ENCODE peak calls at places on chromosome 21, in eight cellular contexts. One of them, this sample, is unnamed.

GRCh38 chr21:33059319-33059894 is 10.5 kb upstream of the OLIG1 start:
- DNase-seq in Caco-2: no peak
- DNase-seq in NCI-H187 treated with DMSO at 0.1 percent for 48 hours: no peak
- DNase-seq in NB4: peak; percentile 99
- DNase-seq in A549: no peak
- DNase-seq in naive thymus-derived CD8-positive, alpha-beta T cell: no peak
- DNase-seq in T-helper 2 cell: peak; percentile 77
- DNase-seq in non-pigmented ciliary epithelial cell: no peak
- DNase-seq in this sample: no peak

GRCh38 chr21:26061437-26061836 is 109.1 kb downstream of the APP start:
- DNase-seq in non-pigmented ciliary epithelial cell: no peak
- DNase-seq in NB4: no peak
- DNase-seq in T-helper 2 cell: no peak
- DNase-seq in Caco-2: no peak
- DNase-seq in naive thymus-derived CD8-positive, alpha-beta T cell: no peak
- DNase-seq in NCI-H187 treated with DMSO at 0.1 percent for 48 hours: no peak
- DNase-seq in A549: no peak
- DNase-seq in this sample: no peak

GRCh38 chr21:46599251-46599572 is 5.7 kb downstream of the S100B start:
- DNase-seq in naive thymus-derived CD8-positive, alpha-beta T cell: no peak
- DNase-seq in NCI-H187 treated with DMSO at 0.1 percent for 48 hours: no peak
- DNase-seq in A549: no peak
- DNase-seq in non-pigmented ciliary epithelial cell: peak; percentile 67
- DNase-seq in Caco-2: peak; percentile 13
- DNase-seq in T-helper 2 cell: no peak
- DNase-seq in NB4: no peak
- DNase-seq in this sample: peak; percentile 68

GRCh38 chr21:45177039-45177438 is 102.7 kb downstream of the ADARB1 start:
- DNase-seq in NB4: no peak
- DNase-seq in Caco-2: no peak
- DNase-seq in naive thymus-derived CD8-positive, alpha-beta T cell: no peak
- DNase-seq in non-pigmented ciliary epithelial cell: no peak
- DNase-seq in A549: no peak
- DNase-seq in NCI-H187 treated with DMSO at 0.1 percent for 48 hours: no peak
- DNase-seq in T-helper 2 cell: no peak
- DNase-seq in this sample: no peak

GRCh38 chr21:17925000-17925610 is 105.9 kb upstream of the C21orf91 start:
- DNase-seq in T-helper 2 cell: peak; percentile 59
- DNase-seq in Caco-2: peak; percentile 68
- DNase-seq in non-pigmented ciliary epithelial cell: peak; percentile 15
- DNase-seq in NB4: peak; percentile 61
- DNase-seq in naive thymus-derived CD8-positive, alpha-beta T cell: peak; percentile 27
- DNase-seq in NCI-H187 treated with DMSO at 0.1 percent for 48 hours: peak; percentile 44
- DNase-seq in A549: peak; percentile 1
- DNase-seq in this sample: no peak

GRCh38 chr21:34965200-34966174 is 83.6 kb downstream of the RUNX1 start:
- DNase-seq in NB4: no peak
- DNase-seq in naive thymus-derived CD8-positive, alpha-beta T cell: no peak
- DNase-seq in Caco-2: no peak
- DNase-seq in NCI-H187 treated with DMSO at 0.1 percent for 48 hours: no peak
- DNase-seq in non-pigmented ciliary epithelial cell: peak; percentile 54
- DNase-seq in T-helper 2 cell: no peak
- DNase-seq in A549: no peak
- DNase-seq in this sample: no peak

GRCh38 chr21:34693192-34693810 is 24.5 kb downstream of the CLIC6 start:
- DNase-seq in NCI-H187 treated with DMSO at 0.1 percent for 48 hours: peak; percentile 59
- DNase-seq in A549: peak; percentile 28
- DNase-seq in naive thymus-derived CD8-positive, alpha-beta T cell: peak; percentile 37
- DNase-seq in Caco-2: peak; percentile 51
- DNase-seq in NB4: peak; percentile 71
- DNase-seq in non-pigmented ciliary epithelial cell: no peak
- DNase-seq in T-helper 2 cell: peak; percentile 67
- DNase-seq in this sample: no peak

GRCh38 chr21:26165331-26165730 is 5.2 kb downstream of the APP start:
- DNase-seq in non-pigmented ciliary epithelial cell: no peak
- DNase-seq in Caco-2: no peak
- DNase-seq in NCI-H187 treated with DMSO at 0.1 percent for 48 hours: no peak
- DNase-seq in naive thymus-derived CD8-positive, alpha-beta T cell: no peak
- DNase-seq in NB4: no peak
- DNase-seq in T-helper 2 cell: no peak
- DNase-seq in A549: no peak
- DNase-seq in this sample: no peak

GRCh38 chr21:35048183-35048601 is 910 bp downstream of the RUNX1 start:
- DNase-seq in Caco-2: no peak
- DNase-seq in A549: no peak
- DNase-seq in naive thymus-derived CD8-positive, alpha-beta T cell: peak; percentile 34
- DNase-seq in NB4: peak; percentile 63
- DNase-seq in NCI-H187 treated with DMSO at 0.1 percent for 48 hours: no peak
- DNase-seq in T-helper 2 cell: peak; percentile 65
- DNase-seq in non-pigmented ciliary epithelial cell: no peak
- DNase-seq in this sample: no peak

GRCh38 chr21:44377201-44377921 is 23.9 kb downstream of the TRPM2 start:
- DNase-seq in NCI-H187 treated with DMSO at 0.1 percent for 48 hours: peak; percentile 64
- DNase-seq in NB4: peak; percentile 50
- DNase-seq in A549: no peak
- DNase-seq in Caco-2: no peak
- DNase-seq in non-pigmented ciliary epithelial cell: no peak
- DNase-seq in naive thymus-derived CD8-positive, alpha-beta T cell: no peak
- DNase-seq in T-helper 2 cell: no peak
- DNase-seq in this sample: no peak

GRCh38 chr21:46158666-46159300 is 3.4 kb upstream of the FTCD start:
- DNase-seq in naive thymus-derived CD8-positive, alpha-beta T cell: no peak
- DNase-seq in NCI-H187 treated with DMSO at 0.1 percent for 48 hours: no peak
- DNase-seq in A549: no peak
- DNase-seq in T-helper 2 cell: no peak
- DNase-seq in Caco-2: no peak
- DNase-seq in non-pigmented ciliary epithelial cell: no peak
- DNase-seq in NB4: no peak
- DNase-seq in this sample: no peak

GRCh38 chr21:33522950-33523349 is 19.0 kb downstream of the GART start:
- DNase-seq in Caco-2: no peak
- DNase-seq in non-pigmented ciliary epithelial cell: no peak
- DNase-seq in T-helper 2 cell: no peak
- DNase-seq in NCI-H187 treated with DMSO at 0.1 percent for 48 hours: no peak
- DNase-seq in A549: no peak
- DNase-seq in naive thymus-derived CD8-positive, alpha-beta T cell: no peak
- DNase-seq in NB4: no peak
- DNase-seq in this sample: no peak

GRCh38 chr21:35940074-35940927 is 120.0 kb downstream of the SETD4 start:
- DNase-seq in NB4: peak; percentile 85
- DNase-seq in Caco-2: peak; percentile 60
- DNase-seq in A549: peak; percentile 24
- DNase-seq in T-helper 2 cell: peak; percentile 23
- DNase-seq in naive thymus-derived CD8-positive, alpha-beta T cell: peak; percentile 9
- DNase-seq in NCI-H187 treated with DMSO at 0.1 percent for 48 hours: peak; percentile 54
- DNase-seq in non-pigmented ciliary epithelial cell: no peak
- DNase-seq in this sample: peak; percentile 38

GRCh38 chr21:42641311-42642218 is 11.9 kb upstream of the PDE9A start:
- DNase-seq in non-pigmented ciliary epithelial cell: no peak
- DNase-seq in NB4: no peak
- DNase-seq in A549: no peak
- DNase-seq in naive thymus-derived CD8-positive, alpha-beta T cell: no peak
- DNase-seq in Caco-2: no peak
- DNase-seq in T-helper 2 cell: no peak
- DNase-seq in NCI-H187 treated with DMSO at 0.1 percent for 48 hours: no peak
- DNase-seq in this sample: no peak

GRCh38 chr21:46189213-46189958 is 5.1 kb upstream of the SPATC1L start:
- DNase-seq in naive thymus-derived CD8-positive, alpha-beta T cell: no peak
- DNase-seq in NB4: no peak
- DNase-seq in A549: no peak
- DNase-seq in Caco-2: no peak
- DNase-seq in NCI-H187 treated with DMSO at 0.1 percent for 48 hours: no peak
- DNase-seq in T-helper 2 cell: no peak
- DNase-seq in non-pigmented ciliary epithelial cell: peak; percentile 36
- DNase-seq in this sample: no peak

GRCh38 chr21:41931041-41931451 is 22.8 kb downstream of the C2CD2 start:
- DNase-seq in Caco-2: peak; percentile 39
- DNase-seq in non-pigmented ciliary epithelial cell: no peak
- DNase-seq in NCI-H187 treated with DMSO at 0.1 percent for 48 hours: no peak
- DNase-seq in NB4: no peak
- DNase-seq in T-helper 2 cell: no peak
- DNase-seq in A549: no peak
- DNase-seq in naive thymus-derived CD8-positive, alpha-beta T cell: no peak
- DNase-seq in this sample: no peak

GRCh38 chr21:33234618-33235520 is 5.1 kb downstream of the IFNAR2 start:
- DNase-seq in Caco-2: peak; percentile 4
- DNase-seq in non-pigmented ciliary epithelial cell: no peak
- DNase-seq in NB4: no peak
- DNase-seq in naive thymus-derived CD8-positive, alpha-beta T cell: no peak
- DNase-seq in T-helper 2 cell: no peak
- DNase-seq in NCI-H187 treated with DMSO at 0.1 percent for 48 hours: no peak
- DNase-seq in A549: no peak
- DNase-seq in this sample: no peak

GRCh38 chr21:34280389-34280795 is 83.4 kb upstream of the KCNE2 start:
- DNase-seq in NB4: no peak
- DNase-seq in NCI-H187 treated with DMSO at 0.1 percent for 48 hours: no peak
- DNase-seq in non-pigmented ciliary epithelial cell: no peak
- DNase-seq in A549: no peak
- DNase-seq in naive thymus-derived CD8-positive, alpha-beta T cell: no peak
- DNase-seq in Caco-2: no peak
- DNase-seq in T-helper 2 cell: no peak
- DNase-seq in this sample: no peak

GRCh38 chr21:38789275-38789674 is 16.5 kb upstream of the ETS2 start:
- DNase-seq in naive thymus-derived CD8-positive, alpha-beta T cell: no peak
- DNase-seq in NCI-H187 treated with DMSO at 0.1 percent for 48 hours: no peak
- DNase-seq in NB4: no peak
- DNase-seq in A549: no peak
- DNase-seq in non-pigmented ciliary epithelial cell: no peak
- DNase-seq in Caco-2: no peak
- DNase-seq in T-helper 2 cell: no peak
- DNase-seq in this sample: no peak

GRCh38 chr21:44519346-44520325 is 20.4 kb downstream of the KRTAP10-1 start:
- DNase-seq in non-pigmented ciliary epithelial cell: no peak
- DNase-seq in NCI-H187 treated with DMSO at 0.1 percent for 48 hours: no peak
- DNase-seq in T-helper 2 cell: no peak
- DNase-seq in A549: no peak
- DNase-seq in NB4: no peak
- DNase-seq in Caco-2: no peak
- DNase-seq in naive thymus-derived CD8-positive, alpha-beta T cell: no peak
- DNase-seq in this sample: no peak

GRCh38 chr21:36773111-36773510 is 74.2 kb downstream of the SIM2 start:
- DNase-seq in NB4: no peak
- DNase-seq in NCI-H187 treated with DMSO at 0.1 percent for 48 hours: no peak
- DNase-seq in A549: no peak
- DNase-seq in non-pigmented ciliary epithelial cell: no peak
- DNase-seq in naive thymus-derived CD8-positive, alpha-beta T cell: no peak
- DNase-seq in T-helper 2 cell: no peak
- DNase-seq in Caco-2: no peak
- DNase-seq in this sample: no peak

GRCh38 chr21:21666689-21667088 is 668.5 kb downstream of the NCAM2 start:
- DNase-seq in non-pigmented ciliary epithelial cell: no peak
- DNase-seq in NCI-H187 treated with DMSO at 0.1 percent for 48 hours: no peak
- DNase-seq in NB4: no peak
- DNase-seq in T-helper 2 cell: no peak
- DNase-seq in A549: no peak
- DNase-seq in Caco-2: no peak
- DNase-seq in naive thymus-derived CD8-positive, alpha-beta T cell: no peak
- DNase-seq in this sample: no peak

GRCh38 chr21:45618287-45618686 is 25.2 kb upstream of the PCBP3 start:
- DNase-seq in Caco-2: no peak
- DNase-seq in naive thymus-derived CD8-positive, alpha-beta T cell: no peak
- DNase-seq in non-pigmented ciliary epithelial cell: no peak
- DNase-seq in A549: no peak
- DNase-seq in T-helper 2 cell: no peak
- DNase-seq in NCI-H187 treated with DMSO at 0.1 percent for 48 hours: no peak
- DNase-seq in NB4: peak; percentile 76
- DNase-seq in this sample: no peak

GRCh38 chr21:25911730-25912401 is 177.1 kb downstream of the GABPA start:
- DNase-seq in A549: no peak
- DNase-seq in NB4: no peak
- DNase-seq in Caco-2: no peak
- DNase-seq in NCI-H187 treated with DMSO at 0.1 percent for 48 hours: no peak
- DNase-seq in non-pigmented ciliary epithelial cell: no peak
- DNase-seq in T-helper 2 cell: no peak
- DNase-seq in naive thymus-derived CD8-positive, alpha-beta T cell: no peak
- DNase-seq in this sample: no peak

GRCh38 chr21:37101384-37101783 is 28.3 kb downstream of the TTC3 start:
- DNase-seq in NB4: no peak
- DNase-seq in non-pigmented ciliary epithelial cell: no peak
- DNase-seq in Caco-2: no peak
- DNase-seq in T-helper 2 cell: no peak
- DNase-seq in A549: no peak
- DNase-seq in NCI-H187 treated with DMSO at 0.1 percent for 48 hours: no peak
- DNase-seq in naive thymus-derived CD8-positive, alpha-beta T cell: no peak
- DNase-seq in this sample: no peak

GRCh38 chr21:34510148-34511142 is 1.6 kb downstream of the KCNE1 start:
- DNase-seq in NB4: peak; percentile 82
- DNase-seq in naive thymus-derived CD8-positive, alpha-beta T cell: no peak
- DNase-seq in non-pigmented ciliary epithelial cell: no peak
- DNase-seq in NCI-H187 treated with DMSO at 0.1 percent for 48 hours: no peak
- DNase-seq in A549: peak; percentile 13
- DNase-seq in Caco-2: peak; percentile 77
- DNase-seq in T-helper 2 cell: peak; percentile 43
- DNase-seq in this sample: no peak

GRCh38 chr21:18356801-18357200 is 46.8 kb downstream of the TMPRSS15 start:
- DNase-seq in NB4: no peak
- DNase-seq in Caco-2: no peak
- DNase-seq in A549: no peak
- DNase-seq in non-pigmented ciliary epithelial cell: no peak
- DNase-seq in naive thymus-derived CD8-positive, alpha-beta T cell: no peak
- DNase-seq in NCI-H187 treated with DMSO at 0.1 percent for 48 hours: no peak
- DNase-seq in T-helper 2 cell: no peak
- DNase-seq in this sample: no peak

GRCh38 chr21:44392916-44393315 is 39.5 kb downstream of the TRPM2 start:
- DNase-seq in NB4: no peak
- DNase-seq in A549: no peak
- DNase-seq in NCI-H187 treated with DMSO at 0.1 percent for 48 hours: no peak
- DNase-seq in non-pigmented ciliary epithelial cell: no peak
- DNase-seq in Caco-2: no peak
- DNase-seq in naive thymus-derived CD8-positive, alpha-beta T cell: no peak
- DNase-seq in T-helper 2 cell: no peak
- DNase-seq in this sample: no peak

GRCh38 chr21:43300496-43301423 is 126.2 kb downstream of the SIK1 start:
- DNase-seq in Caco-2: no peak
- DNase-seq in non-pigmented ciliary epithelial cell: no peak
- DNase-seq in A549: no peak
- DNase-seq in T-helper 2 cell: no peak
- DNase-seq in NCI-H187 treated with DMSO at 0.1 percent for 48 hours: no peak
- DNase-seq in NB4: no peak
- DNase-seq in naive thymus-derived CD8-positive, alpha-beta T cell: no peak
- DNase-seq in this sample: no peak

GRCh38 chr21:43272591-43272990 is 103.8 kb downstream of the CRYAA start:
- DNase-seq in naive thymus-derived CD8-positive, alpha-beta T cell: no peak
- DNase-seq in non-pigmented ciliary epithelial cell: no peak
- DNase-seq in NB4: no peak
- DNase-seq in Caco-2: no peak
- DNase-seq in NCI-H187 treated with DMSO at 0.1 percent for 48 hours: no peak
- DNase-seq in A549: no peak
- DNase-seq in T-helper 2 cell: no peak
- DNase-seq in this sample: no peak

GRCh38 chr21:34722684-34723300 is 54.0 kb downstream of the CLIC6 start:
- DNase-seq in non-pigmented ciliary epithelial cell: no peak
- DNase-seq in T-helper 2 cell: no peak
- DNase-seq in NCI-H187 treated with DMSO at 0.1 percent for 48 hours: no peak
- DNase-seq in NB4: no peak
- DNase-seq in A549: no peak
- DNase-seq in Caco-2: peak; percentile 7
- DNase-seq in naive thymus-derived CD8-positive, alpha-beta T cell: no peak
- DNase-seq in this sample: no peak

GRCh38 chr21:38645282-38645681 is 147.0 kb upstream of the ERG start:
- DNase-seq in A549: no peak
- DNase-seq in Caco-2: no peak
- DNase-seq in NB4: no peak
- DNase-seq in NCI-H187 treated with DMSO at 0.1 percent for 48 hours: no peak
- DNase-seq in non-pigmented ciliary epithelial cell: peak; percentile 83
- DNase-seq in naive thymus-derived CD8-positive, alpha-beta T cell: no peak
- DNase-seq in T-helper 2 cell: no peak
- DNase-seq in this sample: peak; percentile 48

GRCh38 chr21:27565418-27565817 is 598.5 kb upstream of the ADAMTS5 start:
- DNase-seq in NB4: no peak
- DNase-seq in Caco-2: no peak
- DNase-seq in non-pigmented ciliary epithelial cell: no peak
- DNase-seq in naive thymus-derived CD8-positive, alpha-beta T cell: no peak
- DNase-seq in A549: no peak
- DNase-seq in T-helper 2 cell: no peak
- DNase-seq in NCI-H187 treated with DMSO at 0.1 percent for 48 hours: no peak
- DNase-seq in this sample: no peak